ENCODE peak calls at places on chromosomes 6 and 20, in five cellular contexts. E, S, A, X and G are unnamed samples.

GRCh38 chr6:31180500-31180899 is 10.0 kb upstream of the POU5F1 start:
- DNase-seq in X (peak; percentile 86), S (peak; percentile 71), E (peak; percentile 21), A (no peak), G (no peak)

GRCh38 chr6:101296184-101296583 is 97.3 kb upstream of the GRIK2 start:
- DNase-seq in S (no peak), A (no peak), E (no peak), X (no peak), G (no peak)

GRCh38 chr6:17905611-17906592 is 81.5 kb downstream of the KIF13A start:
- DNase-seq in X (no peak), E (no peak), A (no peak), S (no peak), G (no peak)

GRCh38 chr6:25991785-25992412 is 29.3 kb downstream of the TRIM38 start:
- DNase-seq in X (peak; percentile 63), S (no peak), A (peak; percentile 33), E (peak; percentile 35), G (peak; percentile 70)

GRCh38 chr20:5680227-5680626 is 70.0 kb upstream of the SHLD1 start:
- DNase-seq in S (no peak), A (no peak), X (no peak), E (no peak), G (no peak)

GRCh38 chr6:80956898-80957297 is 795.6 kb downstream of the TENT5A start:
- DNase-seq in E (no peak), S (no peak), X (no peak), A (no peak), G (no peak)

GRCh38 chr6:49866485-49866943 is at the start of gene CRISP1:
- DNase-seq in S (no peak), A (no peak), X (no peak), E (no peak), G (no peak)

GRCh38 chr6:163702736-163703135 is 288.2 kb downstream of the QKI start:
- DNase-seq in X (no peak), E (no peak), S (no peak), A (no peak), G (no peak)

GRCh38 chr20:341682-342081 is 5.2 kb upstream of the NRSN2 start:
- DNase-seq in A (no peak), X (no peak), S (no peak), E (no peak), G (no peak)

GRCh38 chr6:110140650-110141049 is 38.8 kb downstream of the WASF1 start:
- DNase-seq in A (peak; percentile 1), S (no peak), X (no peak), E (no peak), G (no peak)

GRCh38 chr20:43849496-43850197 is 65.0 kb upstream of the TOX2 start:
- DNase-seq in A (peak; percentile 51), E (no peak), X (no peak), S (no peak), G (no peak)

GRCh38 chr6:137058037-137058436 is 13.3 kb upstream of the IL20RA start:
- DNase-seq in A (no peak), X (no peak), E (no peak), S (no peak), G (no peak)

GRCh38 chr6:139323511-139324445 is 32.0 kb upstream of the TXLNB start:
- DNase-seq in X (peak; percentile 70), A (no peak), S (peak; percentile 85), E (no peak), G (peak; percentile 60)

GRCh38 chr20:31803552-31804291 is 15.4 kb upstream of the MYLK2 start:
- DNase-seq in X (no peak), E (no peak), A (no peak), S (no peak), G (no peak)

GRCh38 chr20:19338380-19338779 is 125.9 kb downstream of the SLC24A3 start:
- DNase-seq in A (no peak), X (no peak), S (no peak), E (no peak), G (no peak)

GRCh38 chr6:150915868-150916267 is 50.4 kb downstream of the MTHFD1L start:
- DNase-seq in S (no peak), A (no peak), E (no peak), X (no peak), G (no peak)

GRCh38 chr6:32785781-32786533 is 22.6 kb upstream of the HLA-DQB2 start:
- DNase-seq in X (peak; percentile 52), A (peak; percentile 37), E (no peak), S (peak; percentile 28), G (no peak)

GRCh38 chr6:135901776-135902524 is 50.4 kb downstream of the PDE7B start:
- DNase-seq in A (no peak), S (no peak), E (no peak), X (no peak), G (no peak)

GRCh38 chr6:136114661-136115060 is 135.4 kb downstream of the MTFR2 start:
- DNase-seq in X (no peak), E (no peak), S (no peak), A (no peak), G (peak; percentile 61)

GRCh38 chr6:144595266-144595665 is 310.1 kb downstream of the UTRN start:
- DNase-seq in X (no peak), A (no peak), E (no peak), S (no peak), G (no peak)

GRCh38 chr20:3239026-3239866 is at the start of gene SLC4A11:
- DNase-seq in A (peak; percentile 83), S (peak; percentile 17), E (no peak), X (peak; percentile 87), G (peak; percentile 80)

GRCh38 chr6:10411131-10411914 is 3.6 kb downstream of the TFAP2A start:
- DNase-seq in S (no peak), X (peak; percentile 55), A (no peak), E (no peak), G (no peak)

GRCh38 chr6:37279366-37280134 is 21.6 kb upstream of the TMEM217 start:
- DNase-seq in A (no peak), S (no peak), X (no peak), E (no peak), G (no peak)

GRCh38 chr6:37314803-37315515 is 38.8 kb upstream of the RNF8 start:
- DNase-seq in E (no peak), X (peak; percentile 71), A (peak; percentile 22), S (no peak), G (peak; percentile 41)

GRCh38 chr6:181049-181654 is 111.1 kb upstream of the DUSP22 start:
- DNase-seq in X (no peak), A (no peak), E (no peak), S (no peak), G (no peak)

GRCh38 chr6:47126647-47127339 is 84.7 kb upstream of the ADGRF1 start:
- DNase-seq in E (no peak), A (no peak), S (no peak), X (no peak), G (no peak)
- H3K27ac ChIP-seq in E (no peak overlapping the region), A (peak overlapping the region; percentile 26), S (no peak overlapping the region), X (no peak overlapping the region), G (no peak overlapping the region)

DNA sequence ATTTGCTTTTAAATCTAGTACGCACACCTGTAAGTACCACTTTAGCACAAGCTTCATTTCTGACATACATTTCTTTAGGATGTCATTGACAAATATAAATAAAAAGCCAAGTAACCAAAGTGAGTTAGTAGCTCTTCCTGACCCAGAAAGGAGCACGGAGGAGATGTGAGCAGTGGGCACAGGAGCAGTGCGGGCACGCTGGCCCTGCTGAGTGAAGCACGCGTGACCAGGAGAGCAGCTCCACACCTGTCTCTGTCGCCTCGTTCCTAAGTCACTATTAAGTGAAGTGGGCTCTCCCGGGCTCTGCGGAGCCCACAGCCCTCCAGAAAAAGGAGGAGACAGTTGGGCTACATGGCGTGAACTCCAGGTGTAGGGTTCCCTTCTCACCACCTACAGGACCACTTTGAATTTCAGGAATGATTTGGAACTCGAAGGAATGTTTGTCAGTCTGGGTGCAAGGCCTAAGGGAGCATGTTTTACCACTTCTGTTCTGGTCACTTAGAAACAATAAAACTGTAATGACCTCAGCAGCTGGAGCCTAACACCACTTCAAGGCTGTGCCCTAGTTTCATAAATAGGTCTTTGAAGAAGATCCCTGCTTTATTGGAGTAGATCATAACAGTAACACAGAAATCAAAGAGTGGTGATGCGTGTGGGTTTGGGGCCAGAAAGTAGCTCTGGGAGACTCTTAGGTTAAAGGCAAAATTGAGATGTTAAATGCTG is 95.9 kb downstream of the FAM120B start:
- DNase-seq in A (no peak), S (no peak), E (no peak), X (no peak), G (no peak)
- H3K27ac ChIP-seq in A (no peak overlapping the region), S (no peak overlapping the region), E (no peak overlapping the region), X (no peak overlapping the region), G (no peak overlapping the region)

DNA sequence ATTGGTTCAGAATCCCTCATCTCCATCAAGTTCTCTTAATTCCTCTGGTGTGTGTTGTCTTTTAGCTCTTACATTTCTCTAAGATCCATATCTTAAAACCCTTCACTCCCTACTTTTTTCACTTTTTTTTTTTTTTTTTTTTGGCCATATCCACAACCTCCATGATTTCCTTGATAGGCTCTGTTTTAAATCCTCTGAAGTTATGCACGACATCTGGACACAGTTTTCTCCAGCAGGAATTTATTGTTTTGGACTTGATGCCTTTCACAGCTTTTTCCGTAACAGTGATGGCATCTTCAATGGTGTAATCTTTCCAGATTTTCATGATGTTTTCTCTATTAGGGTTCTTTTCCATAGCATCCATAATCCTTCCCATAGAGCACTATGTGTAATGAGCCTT is 57.0 kb downstream of the NCOA3 start:
- DNase-seq in X (no peak), S (no peak), E (no peak), A (no peak), G (no peak)
- H3K27ac ChIP-seq in X (no peak overlapping the region), S (no peak overlapping the region), E (no peak overlapping the region), A (no peak overlapping the region), G (peak overlapping the region; percentile 26)

DNA sequence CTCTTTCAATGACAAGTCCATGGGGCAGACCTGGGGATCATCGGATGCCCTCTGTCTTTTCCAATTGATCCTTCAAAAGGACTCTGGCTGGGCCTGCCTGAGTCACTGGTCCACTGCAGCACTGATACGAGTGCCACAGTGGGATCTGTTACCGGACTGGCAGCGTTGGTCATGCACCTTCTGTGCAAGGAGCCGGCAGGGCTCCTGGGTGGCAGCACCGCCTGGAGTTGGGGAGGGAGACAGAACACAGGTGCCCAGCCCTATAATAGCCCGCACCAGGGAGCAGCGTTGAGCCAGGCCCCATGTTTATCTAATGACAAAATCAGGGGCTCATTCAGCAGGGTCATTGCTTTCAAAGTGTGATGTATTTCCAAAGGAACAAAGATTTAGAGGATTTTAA is 64.2 kb upstream of the NXT1 start:
- DNase-seq in X (no peak), E (no peak), S (no peak), A (no peak), G (peak; percentile 10)
- H3K27ac ChIP-seq in X (no peak overlapping the region), E (no peak overlapping the region), S (no peak overlapping the region), A (no peak overlapping the region), G (no peak overlapping the region)

DNA sequence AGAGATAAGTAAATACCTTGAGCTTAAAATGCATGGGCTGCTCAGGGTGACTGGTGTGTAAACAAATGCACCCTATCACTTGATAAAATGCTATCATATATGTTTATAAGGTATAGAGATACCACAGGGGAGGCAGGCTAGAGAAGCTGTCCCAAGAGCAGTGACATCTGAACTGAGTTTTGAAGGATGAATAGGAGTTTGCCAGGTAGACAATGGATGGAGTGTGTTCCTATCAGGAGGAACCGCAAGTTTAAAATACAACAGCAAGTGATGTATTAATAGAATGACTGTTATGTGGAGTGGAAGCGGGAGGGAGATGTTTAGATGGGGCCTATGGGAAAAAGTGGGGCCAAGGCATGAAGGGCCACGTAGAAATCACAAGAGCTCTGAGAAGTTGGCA is 38.7 kb upstream of the CHMP4B start:
- DNase-seq in A (no peak), X (no peak), S (no peak), E (no peak), G (no peak)
- H3K27ac ChIP-seq in A (no peak overlapping the region), X (no peak overlapping the region), S (no peak overlapping the region), E (no peak overlapping the region), G (no peak overlapping the region)